ENCODE peak calls at places on chromosome 6, in four cellular contexts. Y is CD8-positive, alpha-beta T cell; G is heart right ventricle; R is neural progenitor cell. I is an unnamed sample.

GRCh38 chr6:42046491-42047219 is 3.7 kb upstream of the TAF8 start:
- DNase-seq in Y (no peak), G (no peak), R (no peak), I (no peak)

GRCh38 chr6:158775832-158776231 is 43.3 kb downstream of the EZR start:
- DNase-seq in Y (no peak), G (no peak), R (no peak), I (no peak)

GRCh38 chr6:154991207-154991606 is 3.9 kb upstream of the TIAM2 start:
- DNase-seq in Y (no peak), G (no peak), R (no peak), I (no peak)

GRCh38 chr6:139593081-139593480 is 218.6 kb upstream of the CITED2 start:
- DNase-seq in Y (no peak), G (no peak), R (no peak), I (no peak)

GRCh38 chr6:135234492-135234780 is 53.3 kb downstream of the MYB start:
- DNase-seq in Y (no peak), G (no peak), R (no peak), I (no peak)

GRCh38 chr6:134199848-134200606 is 117.9 kb downstream of the SGK1 start:
- DNase-seq in Y (no peak), G (no peak), R (no peak), I (no peak)

GRCh38 chr6:70112686-70113570 is 190.0 kb downstream of the COL9A1 start:
- DNase-seq in Y (no peak), G (no peak), R (no peak), I (no peak)

GRCh38 chr6:106628658-106629102 is 618 bp downstream of the RTN4IP1 start:
- DNase-seq in Y (no peak), G (no peak), R (peak; percentile 18), I (no peak)

GRCh38 chr6:108453601-108454157 is 107.0 kb upstream of the FOXO3 start:
- DNase-seq in Y (no peak), G (no peak), R (no peak), I (no peak)

GRCh38 chr6:112243861-112244415 is 10.4 kb downstream of the LAMA4 start:
- DNase-seq in Y (no peak), G (no peak), R (no peak), I (no peak)

GRCh38 chr6:43274916-43275597 is 23.0 kb upstream of the SLC22A7 start:
- DNase-seq in Y (peak; percentile 41), G (no peak), R (peak; percentile 49), I (no peak)

GRCh38 chr6:47000842-47001241 is 41.3 kb downstream of the ADGRF1 start:
- DNase-seq in Y (no peak), G (no peak), R (no peak), I (no peak)

GRCh38 chr6:75288023-75288422 is 3.4 kb upstream of the TMEM30A start:
- DNase-seq in Y (no peak), G (no peak), R (no peak), I (no peak)

GRCh38 chr6:146598785-146599405 is at the start of gene ADGB:
- DNase-seq in Y (no peak), G (peak; percentile 72), R (peak; percentile 89), I (peak; percentile 27)

GRCh38 chr6:50902260-50902659 is 83.6 kb downstream of the TFAP2B start:
- DNase-seq in Y (no peak), G (no peak), R (no peak), I (no peak)

DNA sequence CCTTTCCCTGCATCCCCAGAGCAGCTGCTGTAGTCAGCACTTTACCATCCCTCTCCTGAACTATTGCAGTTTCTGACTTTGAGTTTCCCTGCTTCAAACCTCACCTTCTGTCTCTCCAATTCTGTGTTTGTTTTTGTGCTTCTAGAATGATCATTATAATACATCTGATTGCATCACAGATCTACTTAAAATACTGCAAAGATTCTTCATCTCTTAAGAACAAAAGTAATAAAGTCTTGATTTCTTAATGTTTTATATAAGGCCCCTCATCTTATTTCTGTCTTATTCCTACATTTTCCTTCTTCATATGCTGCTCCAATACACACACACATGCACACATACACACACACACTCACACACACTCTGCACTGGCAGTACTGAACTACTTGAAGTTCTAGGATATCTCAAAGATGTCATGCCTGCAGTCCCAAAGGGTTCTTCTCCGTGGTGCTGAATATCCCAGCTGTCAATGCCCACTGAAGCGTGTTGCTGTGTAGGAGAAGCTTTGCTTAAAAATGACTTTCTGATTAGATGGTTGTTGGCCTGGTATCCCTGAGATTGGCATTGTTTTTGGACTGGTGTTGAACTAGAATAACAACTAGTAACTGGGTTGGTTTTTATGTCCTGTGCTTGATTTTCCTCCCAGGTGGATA is 97.2 kb downstream of the MAP3K4 start:
- DNase-seq in Y (no peak), G (no peak), R (peak; percentile 8), I (no peak)
- H3K36me3 ChIP-seq in Y (peaks cover 34% of the 10 kb centered on the region), G (peaks cover 98% of the 10 kb centered on the region), R (peaks cover 14% of the 10 kb centered on the region), I (peaks cover 59% of the 10 kb centered on the region)

DNA sequence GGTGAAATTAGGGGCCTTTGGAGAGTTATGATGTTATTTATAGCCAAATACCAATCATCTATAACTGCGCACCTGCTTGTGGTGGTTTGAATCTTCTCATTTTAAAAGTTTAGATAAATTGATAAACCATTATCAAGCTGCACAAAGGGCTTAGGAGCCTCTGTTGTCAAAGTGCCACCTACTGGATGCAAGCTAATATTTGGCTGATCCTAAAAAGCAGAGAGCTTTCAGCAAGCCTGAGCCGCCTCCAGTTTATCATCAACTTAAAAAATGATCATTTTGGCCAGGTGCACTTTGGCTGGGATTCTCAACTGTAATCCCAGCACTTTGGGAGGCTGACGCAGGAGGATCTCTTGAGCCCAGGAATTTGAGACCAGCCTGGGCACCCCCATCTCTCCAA is 58.5 kb upstream of the ATXN1 start:
- DNase-seq in Y (no peak), G (no peak), R (peak; percentile 20), I (no peak)
- TF ChIP-seq CTCF in Y (no peak), G (no peak), R (peak; percentile 43), I (peak; percentile 17)

GRCh38 chr6:26305097-26305841 is 59.7 kb upstream of the BTN3A2 start:
- DNase-seq in Y (peak; percentile 56), G (peak; percentile 49), R (peak; percentile 77), I (peak; percentile 67)
- H3K4me1 ChIP-seq in Y (peaks cover 10% of the 10 kb centered on the region), G (no peaks in the 10 kb centered on the region), R (peaks cover 2% of the 10 kb centered on the region), I (no peaks in the 10 kb centered on the region)

GRCh38 chr6:160435935-160436334 is 87.8 kb downstream of the SLC22A3 start:
- DNase-seq in Y (no peak), G (no peak), R (no peak), I (no peak)

GRCh38 chr6:160442151-160442550 is 94.0 kb downstream of the SLC22A3 start:
- DNase-seq in Y (no peak), G (no peak), R (no peak), I (no peak)

GRCh38 chr6:160437153-160437552 is 89.0 kb downstream of the SLC22A3 start:
- DNase-seq in Y (no peak), G (no peak), R (no peak), I (no peak)

GRCh38 chr6:160439751-160440150 is 91.6 kb downstream of the SLC22A3 start:
- DNase-seq in Y (no peak), G (no peak), R (peak; percentile 18), I (no peak)

GRCh38 chr6:160438481-160438880 is 90.3 kb downstream of the SLC22A3 start:
- DNase-seq in Y (no peak), G (no peak), R (no peak), I (no peak)
- H3K36me3 ChIP-seq in Y (no peaks in the 10 kb centered on the region), G (no peaks in the 10 kb centered on the region), R (no peaks in the 10 kb centered on the region), I (no peaks in the 10 kb centered on the region)

DNA sequence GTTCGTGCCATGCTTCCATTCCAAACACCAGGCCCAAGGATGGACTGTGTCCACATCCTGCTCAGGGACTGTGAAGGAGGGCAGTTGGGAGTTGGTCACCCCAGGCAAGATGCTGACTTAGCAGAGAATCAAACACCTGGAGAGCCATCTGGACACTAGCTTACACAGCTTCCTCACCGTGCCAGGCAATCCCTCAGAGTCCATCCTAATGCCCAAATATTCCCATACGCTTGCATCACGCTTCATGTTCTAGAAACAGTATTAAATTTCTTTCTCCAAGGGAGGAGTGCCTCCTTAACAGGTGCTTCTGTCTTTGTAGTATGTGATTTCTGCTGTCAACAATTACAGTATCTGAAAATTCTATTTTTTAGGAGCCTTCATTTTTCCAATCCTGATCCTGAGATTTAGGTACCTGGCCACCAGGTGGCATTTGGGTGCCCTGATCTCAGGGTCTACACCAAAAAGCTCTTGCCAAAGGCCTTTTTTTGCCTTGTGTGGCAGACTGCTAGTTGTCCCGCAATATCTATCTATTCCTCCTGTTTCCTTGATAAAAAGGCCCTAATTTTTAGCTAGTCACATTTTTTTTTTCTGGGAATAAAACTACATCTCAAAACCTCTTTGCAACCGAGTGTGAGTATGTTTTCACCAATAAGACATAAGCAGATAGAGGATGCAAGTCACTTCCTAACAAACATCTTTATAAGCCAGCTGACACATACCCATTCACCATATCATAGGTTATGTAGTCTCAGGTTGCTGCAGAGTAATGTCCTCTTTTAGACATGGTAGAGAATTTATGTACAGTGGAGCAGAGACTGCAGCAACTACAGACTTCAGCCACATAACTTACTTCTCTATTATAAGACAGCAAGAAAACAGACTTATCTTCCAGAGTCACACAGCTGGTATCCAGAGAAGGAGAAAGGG is 85.0 kb downstream of the PREP start:
- DNase-seq in Y (no peak), G (no peak), R (peak; percentile 30), I (no peak)
- TF ChIP-seq CTCF in Y (no peak), G (no peak), R (peak; percentile 51), I (peak; percentile 33)

DNA sequence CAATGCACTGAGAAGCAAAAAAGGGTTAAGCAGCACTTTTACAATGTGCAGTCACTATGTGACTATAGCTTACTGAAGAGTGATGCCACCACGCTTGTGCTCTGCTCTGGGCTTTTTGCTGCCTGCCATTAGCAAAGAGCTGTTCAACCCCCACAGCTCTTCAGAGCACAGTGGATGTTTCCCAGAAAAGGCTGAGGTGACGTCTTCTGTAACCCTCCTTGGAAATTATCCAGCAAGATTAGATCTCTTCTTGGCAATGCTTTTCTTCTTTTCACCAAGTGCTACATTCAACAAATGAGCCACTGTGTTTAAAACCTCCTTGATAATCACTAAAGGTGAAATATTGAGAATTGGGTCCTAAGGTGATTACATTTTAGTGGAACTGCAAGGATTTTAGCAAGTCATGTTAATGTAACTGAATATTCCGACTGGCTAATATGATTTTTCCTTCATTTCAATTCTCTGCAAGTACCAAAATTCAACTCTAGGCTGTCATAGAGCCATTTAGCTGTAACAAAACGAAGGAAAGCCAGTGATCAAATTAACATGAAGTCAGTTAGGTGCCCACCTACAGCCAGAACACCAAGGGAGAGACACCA is 34.9 kb downstream of the ELOVL5 start:
- DNase-seq in Y (no peak), G (no peak), R (no peak), I (no peak)
- H3K4me1 ChIP-seq in Y (peaks cover 55% of the 10 kb centered on the region), G (peaks cover 21% of the 10 kb centered on the region), R (peaks cover 18% of the 10 kb centered on the region), I (peaks cover 18% of the 10 kb centered on the region)

DNA sequence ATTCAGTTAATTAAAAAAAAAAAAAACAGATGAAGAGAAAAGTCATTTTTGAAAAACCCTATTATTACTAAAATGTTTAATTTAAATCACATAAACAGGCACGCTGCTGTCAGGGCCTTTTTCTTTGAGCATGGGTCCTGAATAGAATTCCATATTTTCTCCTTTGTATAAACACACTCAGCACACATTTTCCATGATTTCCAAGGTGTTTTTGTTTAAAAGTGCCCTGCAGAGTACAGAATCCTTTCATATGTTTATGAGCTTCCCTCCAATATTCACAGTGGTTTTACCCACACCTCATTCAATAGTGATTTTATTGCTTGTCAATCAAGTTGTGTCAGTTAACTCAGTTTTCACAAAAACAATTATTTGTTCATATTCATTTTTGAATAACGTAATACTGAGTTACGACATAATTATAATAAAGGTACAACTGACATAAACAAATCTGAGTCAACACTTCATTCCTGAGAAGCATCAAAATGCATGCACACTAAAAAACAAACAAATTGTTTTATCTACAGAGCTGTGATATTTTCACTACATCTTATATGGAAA is 15.2 kb downstream of the SLC35B3 start:
- DNase-seq in Y (no peak), G (no peak), R (no peak), I (no peak)
- H3K36me3 ChIP-seq in Y (peaks cover 17% of the 10 kb centered on the region), G (peaks cover 98% of the 10 kb centered on the region), R (no peaks in the 10 kb centered on the region), I (no peaks in the 10 kb centered on the region)